ENCODE peak calls at places on chromosomes 16 and 17, in ten cellular contexts. Y, T, K, V, S, Q, M, P, B and X are unnamed samples.

GRCh38 chr17:27207073-27207511 is 86.8 kb upstream of the WSB1 start:
- DNase-seq in Y (no peak), T (no peak), K (no peak), V (peak; percentile 69), S (peak; percentile 66), Q (no peak), M (no peak), P (no peak), B (peak; percentile 82), X (no peak)

GRCh38 chr17:16926591-16927451 is 45.1 kb downstream of the TNFRSF13B start:
- DNase-seq in Y (peak; percentile 57), T (no peak), K (no peak), V (peak; percentile 49), S (no peak), Q (no peak), M (peak; percentile 13), P (no peak), B (no peak), X (no peak)

GRCh38 chr17:80212962-80213650 is 7.0 kb downstream of the SGSH start:
- DNase-seq in Y (no peak), T (no peak), K (no peak), V (no peak), S (no peak), Q (no peak), M (peak; percentile 44), P (no peak), B (no peak), X (no peak)

GRCh38 chr16:57930533-57930932 is 40.4 kb downstream of the CNGB1 start:
- DNase-seq in Y (no peak), T (no peak), K (no peak), V (no peak), S (no peak), Q (no peak), M (no peak), P (no peak), B (no peak), X (no peak)

GRCh38 chr16:28981517-28981916 is 3.3 kb upstream of the LAT start:
- DNase-seq in Y (peak; percentile 32), T (peak; percentile 25), K (no peak), V (no peak), S (no peak), Q (no peak), M (no peak), P (no peak), B (peak; percentile 11), X (no peak)

GRCh38 chr17:69870091-69870530 is 204.9 kb upstream of the KCNJ16 start:
- DNase-seq in Y (no peak), T (no peak), K (no peak), V (peak; percentile 22), S (peak; percentile 42), Q (no peak), M (no peak), P (no peak), B (peak; percentile 78), X (no peak)

GRCh38 chr16:19680972-19681371 is 37.1 kb downstream of the KNOP1 start:
- DNase-seq in Y (no peak), T (no peak), K (no peak), V (no peak), S (no peak), Q (no peak), M (no peak), P (no peak), B (no peak), X (no peak)

GRCh38 chr17:38705803-38706624 is 941 bp downstream of the MLLT6 start:
- DNase-seq in Y (peak; percentile 66), T (peak; percentile 60), K (peak; percentile 66), V (peak; percentile 53), S (no peak), Q (peak; percentile 32), M (peak; percentile 73), P (peak; percentile 53), B (peak; percentile 59), X (no peak)

GRCh38 chr16:67447508-67448076 is 16.7 kb downstream of the HSD11B2 start:
- DNase-seq in Y (peak; percentile 69), T (peak; percentile 75), K (no peak), V (peak; percentile 89), S (no peak), Q (peak; percentile 32), M (no peak), P (peak; percentile 63), B (peak; percentile 40), X (no peak)

GRCh38 chr17:5769936-5770335 is 185.6 kb upstream of the NLRP1 start:
- DNase-seq in Y (peak; percentile 85), T (no peak), K (no peak), V (no peak), S (no peak), Q (no peak), M (no peak), P (no peak), B (no peak), X (no peak)

GRCh38 chr17:40961586-40961985 is 5.2 kb downstream of the KRT39 start:
- DNase-seq in Y (no peak), T (no peak), K (no peak), V (no peak), S (no peak), Q (no peak), M (no peak), P (no peak), B (no peak), X (no peak)

GRCh38 chr17:75842963-75843576 is 1.1 kb downstream of the UNC13D start:
- DNase-seq in Y (no peak), T (no peak), K (no peak), V (no peak), S (no peak), Q (peak; percentile 31), M (no peak), P (no peak), B (no peak), X (no peak)

DNA sequence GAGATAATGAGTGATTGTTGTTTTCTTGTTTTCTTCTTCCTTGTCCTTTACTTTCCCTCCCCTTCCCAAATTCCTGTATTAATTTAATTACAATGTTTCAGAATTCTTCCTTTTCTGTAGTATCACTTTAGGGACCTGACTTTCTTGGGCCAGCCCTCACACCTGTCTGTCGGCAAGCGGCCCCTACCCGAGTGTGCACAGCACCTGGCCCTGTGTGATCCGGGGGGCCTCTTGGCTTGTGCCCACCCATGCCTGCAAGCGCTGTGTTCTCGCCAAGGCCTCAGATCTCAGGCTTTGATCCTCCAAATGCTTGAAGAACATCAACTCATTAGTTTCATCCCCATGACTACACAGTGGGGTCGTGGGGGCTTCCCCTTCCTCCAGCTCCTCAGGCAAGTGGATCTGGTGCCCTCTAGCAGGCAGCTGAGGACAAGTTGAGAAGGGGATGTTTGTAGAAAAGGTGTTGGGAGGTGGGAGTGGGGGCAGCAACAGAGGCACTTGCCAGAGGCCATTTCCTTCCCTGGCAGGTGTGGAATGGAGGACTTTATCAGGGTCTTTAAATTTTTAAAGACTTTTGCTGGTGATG is 15.7 kb upstream of the CDH3 start:
- DNase-seq in Y (no peak), T (no peak), K (no peak), V (no peak), S (no peak), Q (no peak), M (no peak), P (no peak), B (no peak), X (no peak)
- H3K27ac ChIP-seq in Y (no peak overlapping the region), T (no peak overlapping the region), K (no peak overlapping the region), V (no peak overlapping the region), S (no peak overlapping the region), Q (no peak overlapping the region), M (no peak overlapping the region), P (no peak overlapping the region), B (no peak overlapping the region), X (no peak overlapping the region)

DNA sequence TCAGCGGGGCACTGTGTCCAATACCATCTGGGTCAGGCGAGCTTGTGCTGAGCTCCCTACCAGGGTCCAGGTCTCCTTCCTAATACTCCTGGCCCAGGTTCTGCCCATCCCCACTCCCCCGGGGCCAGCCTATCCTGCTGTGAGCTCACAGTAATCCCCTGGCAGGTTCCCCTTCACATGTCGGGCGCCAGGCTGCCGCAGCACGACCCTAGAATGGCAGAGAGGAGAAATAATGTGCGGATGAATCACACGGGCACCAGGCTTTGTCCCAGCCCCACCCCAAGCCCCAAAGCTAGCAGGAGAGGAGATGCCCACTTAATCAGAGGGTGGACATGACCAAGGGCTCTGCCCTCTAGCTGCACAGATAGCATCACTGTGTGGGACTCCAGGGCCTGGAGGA is 39.6 kb downstream of the ST3GAL2 start:
- DNase-seq in Y (no peak), T (no peak), K (no peak), V (no peak), S (no peak), Q (no peak), M (no peak), P (no peak), B (no peak), X (no peak)
- H3K27ac ChIP-seq in Y (no peak overlapping the region), T (no peak overlapping the region), K (no peak overlapping the region), V (no peak overlapping the region), S (no peak overlapping the region), Q (no peak overlapping the region), M (no peak overlapping the region), P (no peak overlapping the region), B (no peak overlapping the region), X (no peak overlapping the region)

DNA sequence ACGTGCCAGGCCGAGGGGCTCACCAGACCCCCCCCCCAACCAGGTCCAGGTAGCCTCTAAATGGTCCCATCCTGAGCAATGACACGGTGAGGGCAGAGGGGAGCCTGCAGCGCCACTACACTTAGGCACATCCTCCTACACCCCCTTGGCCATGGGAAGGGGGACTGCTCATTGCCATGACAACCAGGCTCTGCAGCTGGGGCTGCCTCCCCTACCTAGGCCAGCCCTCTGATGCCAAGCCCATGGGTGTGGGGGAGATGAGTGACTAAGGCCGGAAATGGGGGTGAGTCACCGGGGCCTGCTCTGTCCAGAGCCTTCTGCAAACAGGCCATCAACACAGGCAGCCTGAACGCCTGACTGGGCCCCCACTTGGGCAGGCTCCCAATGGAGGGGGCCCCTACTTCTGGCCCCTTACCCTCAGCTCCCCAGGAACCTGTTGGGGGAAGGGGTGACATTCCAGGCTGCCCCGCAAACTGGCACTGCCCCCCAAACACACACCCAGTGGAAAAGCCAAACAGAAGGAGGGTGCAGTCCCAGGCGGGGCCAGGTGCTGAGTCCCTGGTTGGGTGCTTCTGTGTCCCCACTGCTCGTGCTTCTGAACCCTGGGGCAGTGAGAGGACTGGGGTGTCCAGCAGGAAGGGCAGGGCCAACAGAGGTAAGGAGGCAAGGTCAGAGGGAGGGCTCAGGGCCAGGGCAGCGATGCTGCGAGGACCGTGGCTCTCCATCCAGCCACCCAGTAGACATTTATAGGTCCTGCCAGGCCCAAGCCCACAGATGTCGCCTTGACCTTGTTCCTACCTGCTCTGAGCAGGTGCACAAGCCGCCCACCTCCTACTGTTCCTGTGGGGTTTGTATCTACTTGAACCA is 8.2 kb downstream of the PLCD3 start:
- DNase-seq in Y (peak; percentile 85), T (no peak), K (peak; percentile 82), V (peak; percentile 89), S (peak; percentile 86), Q (no peak), M (peak; percentile 78), P (no peak), B (peak; percentile 94), X (no peak)
- H3K27ac ChIP-seq in Y (peak overlapping the region; percentile 45), T (no peak overlapping the region), K (peak overlapping the region; percentile 61), V (no peak overlapping the region), S (peak overlapping the region; percentile 13), Q (no peak overlapping the region), M (peak overlapping the region; percentile 67), P (no peak overlapping the region), B (peak overlapping the region; percentile 57), X (peak overlapping the region; percentile 60)

GRCh38 chr16:87736003-87736382 is 29.8 kb downstream of the KLHDC4 start:
- DNase-seq in Y (no peak), T (no peak), K (no peak), V (no peak), S (no peak), Q (no peak), M (no peak), P (no peak), B (no peak), X (no peak)
- H3K27ac ChIP-seq in Y (no peak overlapping the region), T (no peak overlapping the region), K (no peak overlapping the region), V (no peak overlapping the region), S (no peak overlapping the region), Q (no peak overlapping the region), M (no peak overlapping the region), P (no peak overlapping the region), B (no peak overlapping the region), X (no peak overlapping the region)